ENCODE peak calls at places on chromosomes 3 and 15, in six cellular contexts. V, J, G, R, Q and N are unnamed samples.

GRCh38 chr3:157810924-157811718 is 295.1 kb downstream of the SHOX2 start:
- DNase-seq in R (no peak), V (no peak), Q (no peak), J (no peak), G (no peak), N (no peak)

GRCh38 chr15:59741274-59741906 is 52.3 kb upstream of the BNIP2 start:
- DNase-seq in J (no peak), V (no peak), R (peak; percentile 59), Q (peak; percentile 30), G (no peak), N (peak; percentile 67)

GRCh38 chr3:66403268-66403990 is 97.4 kb downstream of the LRIG1 start:
- DNase-seq in V (no peak), R (peak; percentile 49), Q (no peak), J (no peak), G (no peak), N (no peak)

GRCh38 chr15:80228959-80229610 is 22.9 kb downstream of the CTXND1 start:
- DNase-seq in G (no peak), V (no peak), Q (no peak), R (no peak), J (no peak), N (no peak)

GRCh38 chr3:52434080-52434479 is 10.8 kb downstream of the SEMA3G start:
- DNase-seq in V (no peak), R (peak; percentile 29), G (no peak), J (no peak), Q (no peak), N (no peak)

GRCh38 chr15:59420986-59421618 is 16.9 kb upstream of the FAM81A start:
- DNase-seq in V (no peak), G (no peak), J (no peak), Q (no peak), R (peak; percentile 73), N (peak; percentile 66)

GRCh38 chr15:25268166-25268565 is 170.7 kb downstream of the UBE3A start:
- DNase-seq in J (no peak), Q (no peak), V (no peak), R (no peak), G (no peak), N (no peak)

GRCh38 chr3:118239253-118239652 is 795.4 kb downstream of the IGSF11 start:
- DNase-seq in R (no peak), G (no peak), J (no peak), Q (no peak), V (no peak), N (no peak)

GRCh38 chr15:41396111-41396510 is 6.2 kb downstream of the NDUFAF1 start:
- DNase-seq in G (no peak), V (no peak), J (no peak), Q (no peak), R (no peak), N (no peak)

GRCh38 chr3:120341658-120342346 is 7.4 kb downstream of the LRRC58 start:
- DNase-seq in R (no peak), J (no peak), G (no peak), Q (no peak), V (no peak), N (peak; percentile 20)

GRCh38 chr3:55884066-55884465 is 397.0 kb upstream of the WNT5A start:
- DNase-seq in J (no peak), Q (no peak), G (no peak), V (no peak), R (no peak), N (no peak)

GRCh38 chr15:101455291-101455916 is 34.1 kb downstream of the PCSK6 start:
- DNase-seq in R (peak; percentile 54), V (no peak), J (no peak), G (no peak), Q (no peak), N (no peak)

GRCh38 chr15:47409038-47409437 is 308.3 kb upstream of the SEMA6D start:
- DNase-seq in G (no peak), Q (no peak), V (no peak), J (no peak), R (no peak), N (no peak)

GRCh38 chr15:48929611-48930170 is 34.0 kb downstream of the SHC4 start:
- DNase-seq in G (no peak), R (peak; percentile 62), Q (no peak), V (no peak), J (no peak), N (no peak)

GRCh38 chr15:28107111-28107893 is 8.2 kb upstream of the OCA2 start:
- DNase-seq in Q (no peak), G (no peak), J (peak; percentile 40), V (peak; percentile 84), R (peak; percentile 69), N (peak; percentile 71)

GRCh38 chr3:152222327-152222726 is 46.4 kb upstream of the MBNL1 start:
- DNase-seq in J (no peak), R (no peak), V (no peak), G (no peak), Q (no peak), N (no peak)

GRCh38 chr15:36161781-36162212 is 417.6 kb upstream of the CDIN1 start:
- DNase-seq in R (peak; percentile 55), Q (no peak), J (no peak), V (no peak), G (no peak), N (peak; percentile 20)

GRCh38 chr15:61411941-61412510 is 182.9 kb upstream of the RORA start:
- DNase-seq in Q (no peak), V (no peak), R (peak; percentile 56), J (no peak), G (no peak), N (no peak)

GRCh38 chr15:78408961-78409360 is 29.1 kb upstream of the IREB2 start:
- DNase-seq in Q (no peak), G (no peak), V (no peak), J (no peak), R (no peak), N (no peak)

GRCh38 chr3:23806322-23807160 is 786 bp downstream of the UBE2E1 start:
- DNase-seq in G (peak; percentile 8), R (peak; percentile 62), J (peak; percentile 15), V (no peak), Q (no peak), N (peak; percentile 67)

GRCh38 chr3:196175717-196176116 is 35.5 kb downstream of the ZDHHC19 start:
- DNase-seq in R (no peak), G (no peak), V (no peak), Q (no peak), J (no peak), N (no peak)

GRCh38 chr3:117104792-117105191 is 395.2 kb downstream of the TUSC7 start:
- DNase-seq in J (no peak), V (no peak), R (no peak), G (no peak), Q (no peak), N (peak; percentile 32)

GRCh38 chr3:181660337-181660736 is 51.4 kb upstream of the SOX2 start:
- DNase-seq in Q (peak; percentile 37), V (no peak), J (no peak), R (no peak), G (no peak), N (no peak)